ENCODE peak calls at places on chromosomes 5 and 9, in nine cellular contexts. C, Z, Q, N, X, V, S, F and G are unnamed samples.

GRCh38 chr9:1454211-1454979 is 404.2 kb downstream of the DMRT2 start:
- DNase-seq in C (no peak), V (no peak), F (no peak), N (no peak), X (no peak), Q (no peak), Z (no peak), S (no peak), G (no peak)

GRCh38 chr9:109401169-109401989 is 80.5 kb upstream of the EPB41L4B start:
- DNase-seq in V (no peak), Q (no peak), C (peak), X (peak), Z (peak), S (no peak), N (peak), F (peak), G (no peak)

GRCh38 chr5:138334867-138335447 is 3.1 kb upstream of the FAM53C start:
- DNase-seq in S (no peak), Z (no peak), N (no peak), C (no peak), V (no peak), X (no peak), Q (no peak), F (peak), G (no peak)

GRCh38 chr5:139150359-139150999 is 47.7 kb downstream of the SIL1 start:
- DNase-seq in C (no peak), V (no peak), X (no peak), S (no peak), Q (no peak), Z (no peak), F (no peak), N (no peak), G (no peak)

GRCh38 chr5:72599519-72600400 is 92.5 kb upstream of the ZNF366 start:
- DNase-seq in X (no peak), Q (no peak), V (no peak), F (peak), N (no peak), Z (no peak), C (peak), S (no peak), G (no peak)

GRCh38 chr5:1180841-1181271 is 20.5 kb upstream of the SLC6A19 start:
- DNase-seq in Z (no peak), V (no peak), C (no peak), Q (no peak), N (no peak), F (no peak), X (no peak), S (no peak), G (no peak)

GRCh38 chr5:20554001-20554400 is 566.0 kb upstream of the CDH18 start:
- DNase-seq in N (no peak), C (no peak), Z (no peak), Q (no peak), V (no peak), F (peak), S (no peak), X (no peak), G (no peak)

GRCh38 chr9:131869312-131869711 is 129.4 kb upstream of the RAPGEF1 start:
- DNase-seq in V (no peak), X (no peak), C (no peak), Q (no peak), N (no peak), Z (no peak), F (no peak), S (no peak), G (no peak)

GRCh38 chr5:116534988-116535387 is 39.6 kb downstream of the SEMA6A start:
- DNase-seq in S (no peak), N (no peak), Q (no peak), Z (no peak), C (no peak), V (no peak), X (no peak), F (no peak), G (no peak)

GRCh38 chr9:42388146-42388690 is 204.8 kb downstream of the SPATA31A6 start:
- DNase-seq in V (no peak), Z (no peak), F (no peak), X (no peak), S (no peak), N (no peak), C (no peak), Q (no peak), G (no peak)

GRCh38 chr5:136811551-136811950 is 446.2 kb upstream of the TRPC7 start:
- DNase-seq in N (no peak), C (peak), V (no peak), X (peak), Z (no peak), Q (peak), S (no peak), F (peak), G (no peak)

GRCh38 chr5:14357861-14358260 is 214.7 kb downstream of the TRIO start:
- DNase-seq in S (no peak), Z (peak), C (no peak), F (no peak), N (no peak), V (no peak), Q (no peak), X (no peak), G (no peak)

GRCh38 chr9:95746408-95747165 is 128.9 kb upstream of the ERCC6L2 start:
- DNase-seq in V (no peak), N (no peak), Q (no peak), C (no peak), F (peak), Z (no peak), S (no peak), X (no peak), G (no peak)

GRCh38 chr5:82808960-82809359 is 268.2 kb downstream of the TMEM167A start:
- DNase-seq in X (no peak), F (no peak), N (no peak), Q (no peak), S (no peak), V (no peak), Z (no peak), C (no peak), G (no peak)

GRCh38 chr5:51382508-51382758 is 815 bp upstream of the ISL1 start:
- DNase-seq in Z (no peak), V (no peak), N (peak), Q (no peak), X (no peak), S (no peak), C (no peak), F (no peak), G (no peak)

GRCh38 chr9:69151506-69151905 is 22.6 kb upstream of the TJP2 start:
- DNase-seq in V (no peak), N (no peak), S (no peak), X (no peak), Z (no peak), F (no peak), C (no peak), Q (no peak), G (no peak)

GRCh38 chr9:21711504-21711903 is 90.9 kb upstream of the MTAP start:
- DNase-seq in X (peak), V (no peak), Q (no peak), C (peak), N (no peak), Z (no peak), F (peak), S (no peak), G (no peak)

GRCh38 chr5:56479701-56480304 is 246.7 kb upstream of the ANKRD55 start:
- DNase-seq in F (no peak), Q (no peak), X (no peak), S (no peak), V (no peak), C (no peak), N (no peak), Z (no peak), G (no peak)

GRCh38 chr9:111759762-111760639 is 34.7 kb downstream of the SHOC1 start:
- DNase-seq in Z (peak), N (peak), Q (peak), V (no peak), S (peak), C (peak), F (peak), X (peak), G (peak)

GRCh38 chr5:149785341-149785740 is 55.2 kb downstream of the PPARGC1B start:
- DNase-seq in C (no peak), Z (peak), V (no peak), F (no peak), N (no peak), X (no peak), Q (no peak), S (no peak), G (no peak)

GRCh38 chr5:164505791-164506190 is 1000.4 kb downstream of the MAT2B start:
- DNase-seq in Q (no peak), N (no peak), C (no peak), Z (no peak), S (no peak), V (no peak), X (no peak), F (no peak), G (no peak)

GRCh38 chr5:135473956-135474670 is 22.0 kb upstream of the TIFAB start:
- DNase-seq in Q (no peak), N (no peak), S (no peak), Z (no peak), V (no peak), X (no peak), F (no peak), C (no peak), G (no peak)

GRCh38 chr5:14880688-14881087 is 9.1 kb upstream of the ANKH start:
- DNase-seq in S (no peak), V (no peak), Q (no peak), N (no peak), Z (no peak), F (peak), X (no peak), C (no peak), G (no peak)

GRCh38 chr5:154214236-154215106 is 23.9 kb downstream of the GALNT10 start:
- DNase-seq in Z (no peak), V (no peak), S (no peak), F (peak), X (no peak), C (peak), Q (no peak), N (no peak), G (no peak)

GRCh38 chr9:114283551-114284111 is 39.3 kb upstream of the ORM1 start:
- DNase-seq in F (no peak), Q (no peak), Z (no peak), V (no peak), N (no peak), X (no peak), S (no peak), C (no peak), G (no peak)

GRCh38 chr9:112439825-112440224 is 46.8 kb upstream of the KIAA1958 start:
- DNase-seq in F (no peak), X (no peak), Q (no peak), Z (no peak), V (no peak), S (no peak), N (peak), C (peak), G (no peak)

GRCh38 chr5:38468202-38468656 is 88.2 kb downstream of the LIFR start:
- DNase-seq in X (no peak), F (peak), V (no peak), S (no peak), C (peak), Q (peak), Z (no peak), N (no peak), G (no peak)

GRCh38 chr5:17203329-17204132 is 13.9 kb upstream of the BASP1 start:
- DNase-seq in C (peak), X (peak), V (no peak), F (peak), S (no peak), N (peak), Z (peak), Q (no peak), G (no peak)

GRCh38 chr5:93189707-93190120 is 391.3 kb downstream of the NR2F1-AS1 start:
- DNase-seq in C (peak), F (peak), V (no peak), Q (peak), N (no peak), Z (no peak), X (no peak), S (no peak), G (no peak)

GRCh38 chr5:131230406-131230805 is 33.4 kb upstream of the CDC42SE2 start:
- DNase-seq in V (no peak), C (no peak), Q (no peak), S (no peak), N (no peak), F (no peak), X (peak), Z (no peak), G (no peak)

GRCh38 chr5:144427871-144428270 is 257.2 kb downstream of the KCTD16 start:
- DNase-seq in V (no peak), C (peak), S (no peak), X (no peak), Z (no peak), F (no peak), Q (no peak), N (no peak), G (no peak)

GRCh38 chr5:55173696-55174101 is 722 bp upstream of the CDC20B start:
- DNase-seq in V (no peak), N (no peak), Q (no peak), C (no peak), Z (no peak), F (no peak), X (no peak), S (no peak), G (no peak)